ENCODE peak calls at places on chromosomes 13 and 19, in six cellular contexts. G, A, H, C, R and K are unnamed samples.

GRCh38 chr13:30559274-30559673 is 58.4 kb upstream of the USPL1 start:
- DNase-seq in R (no peak), G (no peak), C (no peak), H (no peak), A (no peak), K (no peak)

GRCh38 chr19:22532388-22533310 is 101.5 kb upstream of the ZNF492 start:
- DNase-seq in G (no peak), C (no peak), R (no peak), A (peak), H (no peak), K (no peak)

GRCh38 chr19:51978882-51979281 is 7.8 kb downstream of the ZNF350 start:
- DNase-seq in C (no peak), A (no peak), G (no peak), R (no peak), H (no peak), K (no peak)

GRCh38 chr19:1067341-1068103 is 555 bp downstream of the ARHGAP45 start:
- DNase-seq in G (no peak), H (no peak), R (no peak), A (peak), C (peak), K (no peak)

GRCh38 chr19:48560095-48560530 is 8.1 kb downstream of the SULT2B1 start:
- DNase-seq in G (no peak), A (no peak), R (no peak), H (no peak), C (peak), K (no peak)

GRCh38 chr13:110872034-110872767 is 42.7 kb downstream of the ANKRD10 start:
- DNase-seq in H (no peak), C (no peak), A (no peak), G (no peak), R (no peak), K (no peak)

GRCh38 chr13:40666905-40667621 is 622 bp upstream of the FOXO1 start:
- DNase-seq in R (no peak), A (peak), C (no peak), G (no peak), H (peak), K (peak)

GRCh38 chr13:74040200-74040599 is 94.0 kb downstream of the KLF12 start:
- DNase-seq in C (peak), A (no peak), R (peak), G (no peak), H (no peak), K (peak)

GRCh38 chr19:19691683-19692082 is 23.0 kb downstream of the ZNF101 start:
- DNase-seq in R (no peak), G (no peak), C (no peak), H (no peak), A (no peak), K (no peak)

GRCh38 chr19:10568444-10568825 is 344 bp downstream of the CDKN2D start:
- DNase-seq in A (peak), H (no peak), C (peak), G (no peak), R (no peak), K (no peak)

GRCh38 chr19:1230585-1231489 is 7.0 kb downstream of the CBARP start:
- DNase-seq in G (no peak), C (no peak), A (no peak), H (no peak), R (no peak), K (no peak)

GRCh38 chr13:111897846-111898215 is 169.1 kb upstream of the SOX1 start:
- DNase-seq in H (peak), A (no peak), G (no peak), R (no peak), C (no peak), K (no peak)

GRCh38 chr13:113506025-113506685 is 15.6 kb upstream of the DCUN1D2 start:
- DNase-seq in A (no peak), H (no peak), G (no peak), C (no peak), R (no peak), K (no peak)

GRCh38 chr19:13024126-13024957 is 29.1 kb downstream of the NFIX start:
- DNase-seq in C (no peak), G (no peak), H (no peak), R (no peak), A (peak), K (no peak)

GRCh38 chr13:100182894-100183490 is 94.1 kb downstream of the PCCA start:
- DNase-seq in H (no peak), R (no peak), G (no peak), A (no peak), C (no peak), K (no peak)

GRCh38 chr13:36445806-36446423 is 13.6 kb downstream of the CCNA1 start:
- DNase-seq in H (no peak), C (no peak), R (no peak), A (no peak), G (no peak), K (no peak)

GRCh38 chr13:109336730-109337129 is 449.7 kb downstream of the IRS2 start:
- DNase-seq in A (no peak), G (peak), C (no peak), H (no peak), R (peak), K (no peak)

GRCh38 chr13:109397285-109397684 is 389.1 kb downstream of the IRS2 start:
- DNase-seq in C (no peak), H (no peak), R (no peak), A (no peak), G (no peak), K (no peak)

GRCh38 chr13:114099191-114099590 is 33.2 kb downstream of the RASA3 start:
- DNase-seq in C (peak), G (peak), A (peak), H (peak), R (peak), K (peak)

GRCh38 chr19:35449347-35450043 is 1.4 kb downstream of the FFAR2 start:
- DNase-seq in R (no peak), C (no peak), A (no peak), H (no peak), G (no peak), K (no peak)

GRCh38 chr13:29519921-29520320 is 75.6 kb downstream of the SLC7A1 start:
- DNase-seq in R (no peak), A (no peak), G (no peak), H (no peak), C (no peak), K (no peak)

GRCh38 chr19:56477429-56478338 is 539 bp upstream of the ZNF667 start:
- DNase-seq in C (no peak), G (peak), H (peak), R (peak), A (peak), K (no peak)

GRCh38 chr19:56405062-56405461 is 930 bp downstream of the ZNF583 start:
- DNase-seq in G (no peak), R (no peak), H (no peak), A (no peak), C (no peak), K (no peak)

DNA sequence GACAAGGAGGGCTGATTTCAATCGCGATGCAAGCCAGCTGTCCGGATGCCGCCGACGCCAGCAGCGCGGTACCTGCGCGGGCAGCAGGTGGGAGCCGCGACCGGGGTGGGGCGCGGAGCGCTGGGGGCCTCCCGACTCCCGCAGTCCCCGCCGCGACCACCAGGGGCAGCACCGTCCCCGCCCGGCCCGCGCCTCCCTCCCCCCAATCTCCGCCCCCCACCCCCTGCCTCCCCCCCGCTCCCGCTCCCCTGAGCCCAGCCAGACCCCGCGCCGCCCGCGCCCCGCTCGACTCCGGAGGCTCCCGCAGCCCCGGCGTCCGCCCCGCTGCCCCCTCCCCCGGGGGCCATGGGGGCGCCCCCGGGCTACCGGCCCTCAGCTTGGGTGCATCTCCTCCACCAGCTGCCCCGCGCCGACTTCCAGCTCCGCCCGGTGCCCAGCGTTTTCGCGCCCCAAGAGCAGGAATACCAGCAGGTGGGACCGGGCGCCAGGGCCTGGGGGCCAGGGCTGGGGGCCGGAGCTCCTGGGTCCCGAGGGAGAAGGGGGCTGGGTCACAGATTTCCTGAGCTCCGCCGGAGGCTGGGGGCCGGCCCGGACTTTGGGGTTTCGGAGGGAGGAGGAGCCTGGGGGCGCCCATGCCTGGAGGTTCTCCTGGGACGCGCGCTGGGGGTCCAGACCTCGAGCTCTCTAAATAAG is at the start of gene TTYH1:
- DNase-seq in G (no peak), H (no peak), C (no peak), R (no peak), A (no peak), K (peak)
- TF ChIP-seq CTCF in G (no peak), H (no peak), C (peak), R (no peak), A (peak), K (no peak)

GRCh38 chr13:24985102-24985501 is 110.8 kb upstream of the PABPC3 start:
- DNase-seq in C (peak), R (no peak), G (no peak), A (no peak), H (no peak), K (no peak)
- TF ChIP-seq CTCF in C (peak), R (no peak), G (no peak), A (no peak), H (no peak), K (no peak)

GRCh38 chr13:31824705-31825512 is 85.6 kb downstream of the RXFP2 start:
- DNase-seq in R (peak), A (no peak), H (no peak), C (peak), G (no peak), K (no peak)
- TF ChIP-seq CTCF in R (peak), A (no peak), H (no peak), C (peak), G (peak), K (peak)

DNA sequence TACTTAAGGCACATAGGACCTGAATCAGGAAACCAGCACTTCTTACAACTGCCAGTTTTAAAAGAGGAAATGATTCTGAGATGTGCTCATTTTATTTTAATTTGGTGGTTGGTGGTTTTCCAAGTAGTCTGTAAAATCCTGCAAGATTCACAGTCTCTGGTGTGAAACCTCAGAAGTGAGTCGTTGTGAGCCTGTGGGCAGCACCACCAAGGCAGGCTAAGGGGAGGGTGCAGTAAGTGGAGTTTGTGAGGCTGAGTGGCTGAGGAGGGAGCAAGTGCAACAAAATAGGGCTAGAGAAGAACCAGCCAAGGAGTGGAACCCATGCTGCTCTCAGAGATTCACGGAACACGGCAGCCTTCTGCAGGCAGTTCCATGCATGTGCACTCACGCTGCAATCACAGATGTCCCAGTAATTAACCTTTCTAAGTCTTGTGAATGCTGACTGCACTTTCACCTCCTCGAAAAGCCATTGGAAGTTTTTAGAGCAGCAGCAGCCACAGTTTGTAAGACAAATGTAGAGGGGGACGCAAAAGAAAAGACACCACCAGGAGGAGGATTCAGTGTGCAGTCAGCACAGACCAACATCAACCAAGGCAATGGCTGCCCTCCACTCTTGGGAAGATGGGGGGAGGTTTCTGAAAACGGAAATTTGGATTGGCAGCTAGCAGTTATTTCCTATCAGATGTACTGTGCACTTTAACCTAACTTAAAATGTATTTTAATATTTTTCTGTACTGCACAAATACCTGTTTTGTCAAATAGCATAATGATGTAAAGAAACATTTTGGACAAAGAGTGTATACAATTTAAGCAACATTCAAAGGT is 44.9 kb downstream of the ESD start:
- DNase-seq in C (peak), R (no peak), G (no peak), A (no peak), H (no peak), K (peak)
- TF ChIP-seq CTCF in C (no peak), R (no peak), G (no peak), A (no peak), H (no peak), K (no peak)

DNA sequence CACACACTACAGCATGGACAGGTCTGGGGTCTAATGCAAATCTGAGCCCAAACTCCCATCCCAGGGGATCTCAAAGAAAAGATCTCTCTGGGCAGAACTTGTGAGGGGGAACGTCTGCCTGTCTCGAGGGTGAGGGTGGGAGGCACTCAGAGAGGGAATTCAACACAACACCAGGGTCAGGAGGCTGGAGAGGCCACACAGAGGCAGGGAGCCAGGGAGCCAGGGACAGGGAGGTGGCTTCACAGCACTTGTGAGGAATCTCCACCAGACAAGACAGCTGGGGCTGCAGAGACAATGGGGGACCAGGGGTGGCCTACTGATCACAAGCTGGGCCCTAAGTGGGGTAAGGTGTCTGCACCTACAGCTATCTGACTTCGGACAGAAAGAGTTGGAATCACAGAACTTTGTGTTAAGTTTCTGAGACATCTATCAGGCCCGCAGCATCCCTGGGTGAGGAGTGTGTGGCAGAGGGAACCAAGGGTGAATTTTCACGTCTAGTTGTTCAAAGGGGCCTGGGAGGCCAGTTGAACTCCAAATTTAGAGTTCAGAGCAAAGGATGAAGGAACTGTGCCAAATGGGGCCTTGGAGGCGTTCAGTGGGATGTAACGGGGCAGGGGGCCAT is 12.7 kb upstream of the AKAP8L start:
- DNase-seq in C (no peak), G (no peak), A (no peak), H (no peak), R (no peak), K (no peak)
- TF ChIP-seq CTCF in C (no peak), G (no peak), A (no peak), H (no peak), R (no peak), K (no peak)

GRCh38 chr19:31296741-31297390 is 52.4 kb downstream of the TSHZ3 start:
- DNase-seq in A (no peak), G (no peak), C (no peak), R (no peak), H (no peak), K (no peak)

GRCh38 chr19:31290926-31291590 is 58.2 kb downstream of the TSHZ3 start:
- DNase-seq in H (no peak), R (no peak), A (no peak), G (no peak), C (no peak), K (no peak)

GRCh38 chr19:31297991-31298390 is 51.2 kb downstream of the TSHZ3 start:
- DNase-seq in R (no peak), H (no peak), A (no peak), G (no peak), C (no peak), K (no peak)

GRCh38 chr19:31292639-31293185 is 56.5 kb downstream of the TSHZ3 start:
- DNase-seq in G (no peak), A (no peak), R (no peak), C (no peak), H (no peak), K (no peak)

GRCh38 chr19:31294189-31294588 is 55.0 kb downstream of the TSHZ3 start:
- DNase-seq in G (no peak), R (no peak), A (no peak), C (no peak), H (no peak), K (no peak)
- TF ChIP-seq CTCF in G (no peak), R (no peak), A (no peak), C (no peak), H (no peak), K (no peak)

GRCh38 chr19:43807651-43808050 is 5.4 kb upstream of the LYPD5 start:
- DNase-seq in A (no peak), C (no peak), G (no peak), H (peak), R (no peak), K (no peak)

GRCh38 chr19:43812259-43812658 is 10.0 kb upstream of the LYPD5 start:
- DNase-seq in C (no peak), G (no peak), H (no peak), R (no peak), A (no peak), K (no peak)

GRCh38 chr19:43812689-43813088 is 10.4 kb upstream of the LYPD5 start:
- DNase-seq in G (no peak), A (no peak), R (no peak), H (no peak), C (no peak), K (no peak)

GRCh38 chr19:43811833-43812232 is 9.6 kb upstream of the LYPD5 start:
- DNase-seq in A (no peak), G (no peak), C (no peak), H (no peak), R (no peak), K (no peak)

GRCh38 chr19:43809762-43810696 is 7.8 kb upstream of the LYPD5 start:
- DNase-seq in H (peak), R (peak), A (no peak), G (no peak), C (peak), K (peak)
- TF ChIP-seq CTCF in H (peak), R (peak), A (peak), G (peak), C (peak), K (peak)

DNA sequence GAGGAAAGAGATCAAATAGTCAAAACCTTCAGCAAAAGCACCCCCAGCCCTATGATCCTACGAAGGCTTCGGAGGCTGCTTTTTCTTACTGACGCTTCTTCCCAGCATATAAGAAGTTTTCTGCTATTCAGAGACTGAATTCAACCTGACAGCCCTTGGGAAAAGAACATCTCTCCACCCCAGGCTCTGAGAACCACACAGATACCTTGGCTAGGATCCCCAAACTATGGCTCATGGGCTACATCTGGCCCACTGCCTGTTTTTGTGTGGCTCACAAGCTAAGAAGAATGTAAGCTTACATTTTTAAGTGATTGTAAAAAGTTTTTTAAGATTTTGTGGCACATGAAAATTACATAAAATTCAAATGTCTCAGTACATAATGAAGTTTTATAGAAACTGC is 3.0 kb downstream of the SLC15A1 start:
- DNase-seq in H (no peak), A (no peak), R (peak), G (peak), C (no peak), K (no peak)
- TF ChIP-seq CTCF in H (no peak), A (no peak), R (no peak), G (no peak), C (no peak), K (no peak)

GRCh38 chr19:8321067-8321759 is at the start of the genes NDUFA7 and RPS28:
- DNase-seq in A (peak), C (peak), R (peak), G (peak), H (peak), K (peak)
- TF ChIP-seq CTCF in A (peak), C (peak), R (no peak), G (peak), H (peak), K (peak)